ENCODE peak calls at places on chromosomes 16 and 17, in ten cellular contexts. P is CD8-positive, alpha-beta T cell; J is prostate gland; L is tibial artery; E is left lung; N is tibial nerve; R is colonic mucosa; K is pancreas; A is right lobe of liver; S is upper lobe of right lung. G is an unnamed sample. For H3K4me1, the result is how much of the 10 kb centered on the place peaks cover.

GRCh38 chr17:49976163-49976827 is 7.3 kb downstream of the DLX4 start:
- DNase-seq in P (no peak), J (no peak), L (no peak), E (no peak), N (no peak), R (no peak), K (peak), A (no peak), S (no peak), G (no peak)

GRCh38 chr17:2295575-2295974 is 8.0 kb downstream of the SMG6 start:
- DNase-seq in P (no peak), J (no peak), L (no peak), E (no peak), N (no peak), R (no peak), K (no peak), A (no peak), S (no peak), G (no peak)

GRCh38 chr16:69179255-69180010 is 7.5 kb upstream of the SNTB2 start:
- DNase-seq in P (no peak), J (peak), L (peak), E (no peak), N (peak), R (peak), K (peak), A (no peak), S (no peak), G (no peak)

GRCh38 chr17:60090412-60090811 is 11.7 kb upstream of the HEATR6 start:
- DNase-seq in P (no peak), J (peak), L (no peak), E (no peak), N (no peak), R (no peak), K (no peak), A (no peak), S (no peak), G (no peak)

GRCh38 chr16:48385272-48385953 is at the start of gene SIAH1:
- DNase-seq in P (peak), J (peak), L (peak), E (peak), N (peak), R (peak), K (peak), A (peak), S (peak), G (peak)

GRCh38 chr16:57343131-57343731 is 15.4 kb upstream of the CCL22 start:
- DNase-seq in P (no peak), J (no peak), L (no peak), E (no peak), N (no peak), R (no peak), K (no peak), A (no peak), S (no peak), G (no peak)

GRCh38 chr17:29166507-29166887 is 13.7 kb downstream of the MYO18A start:
- DNase-seq in P (no peak), J (no peak), L (no peak), E (no peak), N (no peak), R (no peak), K (no peak), A (peak), S (no peak), G (no peak)

GRCh38 chr17:15981208-15981607 is 18.3 kb downstream of the ZSWIM7 start:
- DNase-seq in P (no peak), J (no peak), L (no peak), E (no peak), N (no peak), R (no peak), K (no peak), A (no peak), S (no peak), G (no peak)

DNA sequence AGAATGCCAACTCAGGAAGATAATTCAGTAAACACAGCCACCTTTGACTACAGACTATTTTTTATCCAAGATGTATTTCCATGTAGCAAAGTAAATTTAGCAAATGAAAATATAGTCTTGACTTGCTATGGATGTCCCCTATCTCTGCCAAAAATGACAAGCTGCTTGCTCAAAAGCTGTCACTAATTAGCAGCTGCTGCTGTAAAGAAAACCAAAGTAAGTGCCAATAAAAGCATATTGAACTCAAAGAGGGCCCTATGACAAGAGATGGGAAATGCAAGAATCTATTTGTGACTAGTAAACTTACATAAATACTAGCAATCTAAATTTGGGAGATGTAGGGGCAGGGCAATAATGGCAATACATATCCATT is 23.0 kb downstream of the STAT5B start:
- DNase-seq in P (no peak), J (no peak), L (no peak), E (no peak), N (no peak), R (no peak), K (no peak), A (no peak), S (no peak), G (no peak)
- H3K4me1 ChIP-seq in P (under half), J (under half), L (under half), E (under half), N (under half), R (under half), K (under half), A (under half), S (under half), G (under half)

GRCh38 chr17:72338847-72339790 is 218.3 kb downstream of the SOX9 start:
- DNase-seq in P (no peak), J (no peak), L (no peak), E (no peak), N (no peak), R (peak), K (peak), A (no peak), S (no peak), G (no peak)
- H3K4me3 ChIP-seq in P (no peak), J (no peak), L (no peak), E (no peak), N (no peak), R (no peak), K (no peak), A (no peak), S (no peak), G (no peak)

DNA sequence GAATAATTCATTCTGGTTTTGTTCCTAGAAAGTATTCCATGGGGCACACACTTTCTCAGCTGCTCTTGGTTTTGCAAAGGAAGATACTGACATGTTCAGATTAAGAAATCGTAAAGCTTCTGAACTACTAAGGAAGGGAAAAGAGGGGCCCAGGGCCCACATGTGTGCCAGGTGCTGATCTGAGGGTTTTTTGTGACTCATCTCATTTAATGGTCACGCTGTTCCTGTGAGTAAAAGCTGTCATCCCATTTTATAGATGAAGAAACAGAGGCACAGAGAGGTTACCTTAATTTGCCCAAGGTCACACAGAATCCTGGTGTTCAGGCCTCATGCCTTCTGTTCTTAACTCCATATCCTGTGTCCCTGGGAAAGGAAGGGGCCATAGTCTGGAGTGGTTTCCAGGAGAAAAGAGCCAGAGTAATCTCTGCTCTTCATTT is 113.2 kb downstream of the MSI2 start:
- DNase-seq in P (no peak), J (no peak), L (no peak), E (no peak), N (no peak), R (no peak), K (no peak), A (no peak), S (no peak), G (no peak)
- H3K4me1 ChIP-seq in P (under half), J (under half), L (under half), E (under half), N (under half), R (under half), K (under half), A (under half), S (under half), G (under half)

GRCh38 chr17:43213545-43213944 is 1.9 kb downstream of the TMEM106A start:
- DNase-seq in P (no peak), J (no peak), L (no peak), E (no peak), N (no peak), R (peak), K (no peak), A (peak), S (no peak), G (no peak)
- H3K4me3 ChIP-seq in P (no peak), J (no peak), L (no peak), E (no peak), N (no peak), R (no peak), K (no peak), A (no peak), S (no peak), G (no peak)

GRCh38 chr17:64343833-64344637 is 46.6 kb downstream of the PECAM1 start:
- DNase-seq in P (no peak), J (peak), L (peak), E (peak), N (no peak), R (peak), K (peak), A (peak), S (peak), G (no peak)
- H3K4me1 ChIP-seq in P (under half), J (under half), L (under half), E (under half), N (under half), R (under half), K (under half), A (under half), S (half or more), G (under half)

GRCh38 chr17:48606892-48607241 is 2.1 kb upstream of the HOXB6 start:
- DNase-seq in P (no peak), J (no peak), L (no peak), E (no peak), N (no peak), R (no peak), K (no peak), A (no peak), S (no peak), G (no peak)

GRCh38 chr17:48603959-48604769 is 622 bp downstream of the HOXB6 start:
- DNase-seq in P (no peak), J (no peak), L (no peak), E (no peak), N (no peak), R (peak), K (no peak), A (no peak), S (no peak), G (no peak)

GRCh38 chr17:48605409-48605864 is 651 bp upstream of the HOXB6 start:
- DNase-seq in P (no peak), J (no peak), L (no peak), E (no peak), N (no peak), R (no peak), K (no peak), A (no peak), S (no peak), G (no peak)

GRCh38 chr17:48605991-48606891 is 1.5 kb upstream of the HOXB6 start:
- DNase-seq in P (no peak), J (no peak), L (no peak), E (no peak), N (no peak), R (no peak), K (no peak), A (no peak), S (no peak), G (no peak)

GRCh38 chr17:48604770-48605329 is at the start of gene HOXB6:
- DNase-seq in P (no peak), J (no peak), L (no peak), E (no peak), N (no peak), R (peak), K (no peak), A (no peak), S (no peak), G (no peak)
- H3K4me3 ChIP-seq in P (no peak), J (no peak), L (peak), E (no peak), N (peak), R (peak), K (no peak), A (no peak), S (peak), G (peak)

GRCh38 chr17:41654908-41655607 is 30.7 kb upstream of the KRT17 start:
- DNase-seq in P (no peak), J (no peak), L (no peak), E (no peak), N (no peak), R (no peak), K (no peak), A (no peak), S (no peak), G (no peak)
- H3K4me1 ChIP-seq in P (under half), J (under half), L (under half), E (under half), N (under half), R (under half), K (under half), A (under half), S (under half), G (half or more)

GRCh38 chr17:7080445-7081041 is 492 bp upstream of the CLEC10A start:
- DNase-seq in P (no peak), J (peak), L (peak), E (no peak), N (peak), R (no peak), K (no peak), A (no peak), S (no peak), G (no peak)
- H3K4me3 ChIP-seq in P (no peak), J (no peak), L (no peak), E (no peak), N (no peak), R (no peak), K (no peak), A (no peak), S (no peak), G (no peak)

GRCh38 chr17:19648475-19649406 is at the start of gene ALDH3A2:
- DNase-seq in P (peak), J (peak), L (peak), E (peak), N (peak), R (peak), K (peak), A (peak), S (peak), G (peak)

GRCh38 chr17:19646788-19647696 is 1.5 kb upstream of the ALDH3A2 start:
- DNase-seq in P (no peak), J (no peak), L (no peak), E (no peak), N (no peak), R (peak), K (peak), A (no peak), S (no peak), G (no peak)

GRCh38 chr17:19644493-19645210 is 3.9 kb upstream of the ALDH3A2 start:
- DNase-seq in P (no peak), J (no peak), L (no peak), E (no peak), N (no peak), R (no peak), K (no peak), A (no peak), S (no peak), G (no peak)

GRCh38 chr17:19647697-19648474 is 665 bp upstream of the ALDH3A2 start:
- DNase-seq in P (peak), J (peak), L (peak), E (peak), N (peak), R (peak), K (peak), A (peak), S (peak), G (peak)

GRCh38 chr17:19645608-19646250 is 2.8 kb upstream of the ALDH3A2 start:
- DNase-seq in P (peak), J (no peak), L (peak), E (no peak), N (no peak), R (peak), K (no peak), A (peak), S (peak), G (no peak)
- H3K4me1 ChIP-seq in P (under half), J (under half), L (under half), E (under half), N (under half), R (under half), K (under half), A (under half), S (under half), G (under half)

DNA sequence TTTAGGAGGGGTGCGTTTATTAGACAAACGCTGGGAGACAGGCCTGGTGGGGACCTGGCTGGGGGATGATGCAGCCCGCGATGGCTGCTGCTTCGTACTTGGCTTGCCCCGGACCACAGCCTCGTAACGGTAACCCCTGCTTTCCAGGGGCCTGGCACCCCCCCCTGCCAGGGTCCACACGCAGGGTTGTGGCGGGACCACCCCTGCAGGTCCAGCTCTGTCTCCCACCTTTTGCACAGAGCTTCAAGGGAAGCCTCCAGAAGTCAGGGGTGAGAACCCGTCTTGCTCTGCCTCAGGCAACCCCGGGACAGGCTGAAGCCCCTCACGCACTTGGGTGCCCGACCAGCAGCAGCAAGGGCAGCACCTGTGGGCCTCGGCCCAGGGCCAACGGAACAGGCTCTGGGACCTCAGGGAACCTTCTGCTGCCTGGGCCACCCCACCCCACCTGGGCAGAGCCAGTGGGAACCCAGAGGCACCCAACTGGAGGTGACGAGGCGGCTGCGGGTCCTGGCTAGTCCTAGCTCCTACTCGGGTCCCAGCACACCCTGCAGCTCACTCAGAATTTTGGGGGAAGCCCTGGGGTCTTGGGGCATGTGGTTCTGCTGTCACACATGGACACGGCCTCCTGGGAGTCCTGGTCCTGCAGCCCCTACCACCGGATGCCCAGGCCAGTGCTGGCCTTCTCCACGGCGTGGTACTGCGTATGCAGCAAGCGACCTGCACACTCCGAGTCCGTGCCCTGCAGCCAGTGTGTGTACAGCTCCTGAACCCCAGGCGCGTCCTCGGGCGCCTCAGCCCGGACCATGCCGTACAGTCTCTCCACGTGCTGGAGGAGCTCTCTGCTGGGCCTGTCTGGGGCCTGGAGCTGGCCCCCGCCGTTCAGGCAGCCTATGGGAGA is 3.1 kb downstream of the HAGHL start:
- DNase-seq in P (peak), J (no peak), L (no peak), E (peak), N (no peak), R (no peak), K (peak), A (no peak), S (peak), G (no peak)
- H3K4me3 ChIP-seq in P (no peak), J (no peak), L (no peak), E (no peak), N (no peak), R (no peak), K (no peak), A (no peak), S (no peak), G (no peak)